ENCODE peak calls at places on chromosomes 16 and 17, in five cellular contexts. V, C, I, S and Y are unnamed samples.

GRCh38 chr16:28915181-28915580 is 9.9 kb downstream of the RABEP2 start:
- DNase-seq in S (peak), I (no peak), V (peak), C (no peak), Y (no peak)

GRCh38 chr17:15966183-15966878 is 21.4 kb downstream of the ADORA2B start:
- DNase-seq in V (no peak), C (peak), I (peak), S (peak), Y (peak)

GRCh38 chr17:7014995-7015586 is 2.7 kb downstream of the RNASEK start:
- DNase-seq in S (peak), C (peak), I (peak), V (peak), Y (no peak)

GRCh38 chr16:11257131-11257938 is 1.3 kb upstream of the SOCS1 start:
- DNase-seq in V (peak), I (peak), S (peak), C (peak), Y (peak)

GRCh38 chr16:22625948-22626347 is 115.3 kb downstream of the NPIPB5 start:
- DNase-seq in C (no peak), I (no peak), S (no peak), V (no peak), Y (no peak)

GRCh38 chr17:40909755-40910154 is 24.7 kb upstream of the KRT20 start:
- DNase-seq in I (no peak), S (peak), V (peak), C (no peak), Y (no peak)

GRCh38 chr17:70099884-70100283 is 24.9 kb downstream of the KCNJ16 start:
- DNase-seq in I (no peak), V (no peak), S (no peak), C (no peak), Y (no peak)

GRCh38 chr17:37360632-37361031 is 15.2 kb upstream of the C17orf78 start:
- DNase-seq in C (no peak), V (peak), S (peak), I (no peak), Y (no peak)

GRCh38 chr16:3022208-3022696 is 1.5 kb downstream of the HCFC1R1 start:
- DNase-seq in S (peak), V (peak), I (peak), C (peak), Y (peak)

GRCh38 chr17:49576121-49576905 is 642 bp downstream of the NXPH3 start:
- DNase-seq in S (peak), V (peak), I (peak), C (peak), Y (peak)
- H3K9ac ChIP-seq in S (peak), V (peak), I (peak), C (peak), Y (peak)

DNA sequence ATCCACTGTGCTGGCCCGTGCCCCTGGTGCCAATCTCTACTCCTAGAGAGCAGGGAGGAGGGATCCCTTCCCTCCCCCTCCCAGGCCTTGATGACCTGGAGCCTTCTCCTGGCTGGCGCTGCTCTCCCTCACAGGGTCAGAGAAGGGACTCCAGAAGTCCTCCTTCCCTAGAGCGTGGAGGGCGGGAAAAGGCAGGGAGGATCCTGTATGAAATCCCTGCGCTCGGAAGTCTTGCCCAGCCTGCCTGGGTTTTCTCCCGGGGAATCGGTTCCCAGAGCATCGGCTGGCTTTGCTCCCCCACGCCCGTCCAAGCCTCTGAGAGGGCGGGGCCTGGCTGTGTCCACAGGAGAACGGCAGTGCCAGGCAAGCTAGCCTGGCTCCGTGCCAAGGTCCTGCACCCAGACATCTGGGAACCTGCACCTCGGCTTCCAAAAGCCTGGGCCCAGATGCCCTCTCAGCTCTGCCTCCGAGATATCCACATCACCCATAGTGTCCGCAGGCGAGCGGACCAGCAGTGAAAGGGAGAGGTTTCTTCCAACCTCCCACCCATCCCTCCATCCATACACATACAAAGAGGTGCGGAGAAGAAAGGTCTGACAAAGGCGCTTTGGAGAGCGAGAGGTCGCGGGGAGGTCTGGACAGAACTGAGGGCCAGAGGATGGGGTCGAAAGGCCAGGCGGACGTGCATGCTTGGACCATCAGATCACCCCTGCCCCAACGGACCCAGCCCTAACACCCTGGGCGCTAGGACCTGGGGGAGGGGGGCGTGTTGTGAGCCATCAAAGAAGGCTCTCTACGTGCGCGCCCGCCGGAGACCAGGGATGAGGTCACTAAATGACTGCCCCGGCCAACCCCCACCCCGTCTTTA is 1.1 kb downstream of the MPP2 start:
- DNase-seq in I (peak), V (peak), S (peak), C (peak), Y (peak)
- H3K9ac ChIP-seq in I (no peak), V (no peak), S (no peak), C (peak), Y (peak)

GRCh38 chr16:50736448-50736847 is 5.4 kb upstream of the CYLD start:
- DNase-seq in I (no peak), V (no peak), S (no peak), C (no peak), Y (no peak)

GRCh38 chr16:50735629-50736122 is 6.2 kb upstream of the CYLD start:
- DNase-seq in C (no peak), I (no peak), V (no peak), S (no peak), Y (no peak)

GRCh38 chr16:50733468-50733867 is 8.4 kb upstream of the CYLD start:
- DNase-seq in I (no peak), V (no peak), S (no peak), C (no peak), Y (no peak)

GRCh38 chr16:50731130-50731988 is 10.5 kb upstream of the CYLD start:
- DNase-seq in V (no peak), I (no peak), S (no peak), C (no peak), Y (no peak)

DNA sequence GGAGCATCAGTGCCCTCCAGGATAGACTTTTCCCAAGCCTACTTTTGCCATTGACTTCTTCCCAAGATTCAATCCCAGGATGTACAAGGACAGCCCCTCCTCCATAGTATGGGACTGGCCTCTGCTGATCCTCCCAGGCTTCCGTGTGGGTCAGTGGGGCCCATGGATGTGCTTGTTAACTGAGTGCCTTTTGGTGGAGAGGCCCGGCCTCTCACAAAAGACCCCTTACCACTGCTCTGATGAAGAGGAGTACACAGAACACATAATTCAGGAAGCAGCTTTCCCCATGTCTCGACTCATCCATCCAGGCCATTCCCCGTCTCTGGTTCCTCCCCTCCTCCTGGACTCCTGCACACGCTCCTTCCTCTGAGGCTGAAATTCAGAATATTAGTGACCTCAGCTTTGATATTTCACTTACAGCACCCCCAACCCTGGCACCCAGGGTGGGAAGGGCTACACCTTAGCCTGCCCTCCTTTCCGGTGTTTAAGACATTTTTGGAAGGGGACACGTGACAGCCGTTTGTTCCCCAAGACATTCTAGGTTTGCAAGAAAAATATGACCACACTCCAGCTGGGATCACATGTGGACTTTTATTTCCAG is 9.8 kb upstream of the CYLD start:
- DNase-seq in C (no peak), I (no peak), S (no peak), V (no peak), Y (no peak)
- H3K9ac ChIP-seq in C (no peak), I (no peak), S (no peak), V (no peak), Y (no peak)

GRCh38 chr16:51156836-51157235 is 5.8 kb upstream of the SALL1 start:
- DNase-seq in I (no peak), C (no peak), S (no peak), V (no peak), Y (no peak)

GRCh38 chr16:51154271-51155171 is 3.5 kb upstream of the SALL1 start:
- DNase-seq in C (peak), V (no peak), I (peak), S (no peak), Y (no peak)

GRCh38 chr16:51155901-51156810 is 5.1 kb upstream of the SALL1 start:
- DNase-seq in C (peak), V (peak), S (peak), I (peak), Y (no peak)

GRCh38 chr16:51153275-51153991 is 2.4 kb upstream of the SALL1 start:
- DNase-seq in I (peak), S (peak), C (peak), V (no peak), Y (no peak)

DNA sequence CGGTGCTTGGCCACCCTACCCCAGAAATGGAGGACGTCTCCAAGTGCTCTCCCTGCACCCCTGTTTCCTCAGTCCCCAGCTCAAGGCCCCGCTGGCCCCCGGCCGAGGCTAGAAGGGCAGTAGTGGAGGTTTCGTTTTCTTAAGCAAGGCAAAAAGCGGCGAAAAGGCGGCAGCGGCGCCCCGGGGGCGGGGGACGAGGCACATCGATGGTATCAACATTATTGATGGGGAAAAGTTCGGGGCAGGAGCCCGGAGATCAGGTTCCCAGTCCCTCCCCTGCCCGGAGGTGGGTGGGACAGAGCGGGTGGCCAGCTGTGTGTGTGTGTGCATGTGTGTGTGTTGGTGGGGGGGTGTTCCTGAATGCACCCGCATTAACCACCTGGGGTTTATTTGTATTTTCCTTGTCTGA is 4.1 kb upstream of the SALL1 start:
- DNase-seq in S (no peak), V (no peak), C (peak), I (peak), Y (no peak)
- H3K9ac ChIP-seq in S (no peak), V (peak), C (peak), I (no peak), Y (peak)

DNA sequence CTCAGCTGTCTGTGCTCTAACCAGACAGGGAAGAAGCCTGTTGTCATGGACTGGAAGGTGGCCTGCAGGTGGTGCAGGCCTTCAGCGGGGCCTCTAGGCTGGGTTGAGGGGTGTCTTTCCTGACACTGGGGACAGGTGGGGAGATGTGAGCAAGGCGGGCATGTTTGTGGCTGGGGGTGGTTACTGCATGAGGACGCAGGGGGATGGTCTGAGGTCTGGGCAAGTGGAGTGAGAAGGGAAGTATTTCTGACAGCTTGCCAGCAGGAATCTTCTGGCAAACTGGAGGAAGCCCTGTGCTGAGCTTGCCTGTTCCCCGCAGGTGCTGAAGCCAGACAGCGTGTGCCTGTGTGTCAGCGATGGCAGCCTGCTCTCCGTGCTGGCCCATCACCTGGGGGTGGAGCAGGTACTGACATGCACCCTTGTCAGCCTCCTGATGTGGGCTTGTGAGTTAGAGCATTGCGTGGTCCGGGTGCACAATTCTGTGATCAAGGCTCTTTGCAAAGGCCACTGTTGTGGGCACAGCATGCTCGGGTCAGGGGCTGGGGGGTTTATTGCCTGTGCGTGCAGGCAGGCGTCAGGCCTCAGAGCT is 36.2 kb downstream of the PRMT7 start:
- DNase-seq in V (no peak), C (no peak), I (no peak), S (no peak), Y (no peak)
- H3K9ac ChIP-seq in V (no peak), C (no peak), I (no peak), S (no peak), Y (no peak)